ENCODE peak calls at places on chromosomes 3 and 15, in five cellular contexts. G is endodermal cell, P is nephron progenitor cell, Q is PC-9, C is pancreas. L is an unnamed sample.

GRCh38 chr15:63243101-63243500 is 34.3 kb upstream of the APH1B start:
- DNase-seq in G (no peak), P (no peak), Q (no peak), C (no peak), L (no peak)

GRCh38 chr3:40615916-40616315 is 91.2 kb downstream of the ZNF621 start:
- DNase-seq in G (peak), P (no peak), Q (no peak), C (no peak), L (no peak)

GRCh38 chr3:102629943-102630342 is 195.1 kb downstream of the ZPLD1 start:
- DNase-seq in G (no peak), P (no peak), Q (no peak), C (no peak), L (no peak)

GRCh38 chr15:79314811-79315210 is 3.9 kb downstream of the TMED3 start:
- DNase-seq in G (no peak), P (no peak), Q (peak), C (peak), L (no peak)

GRCh38 chr3:98445949-98446406 is 17.0 kb upstream of the OR5K1 start:
- DNase-seq in G (no peak), P (no peak), Q (no peak), C (no peak), L (no peak)

GRCh38 chr15:31457631-31458526 is 131.2 kb downstream of the KLF13 start:
- DNase-seq in G (peak), P (no peak), Q (no peak), C (no peak), L (no peak)

GRCh38 chr3:15291589-15292541 is 40.5 kb downstream of the SH3BP5 start:
- DNase-seq in G (no peak), P (no peak), Q (no peak), C (no peak), L (no peak)

GRCh38 chr3:197394464-197395321 is 96.3 kb upstream of the DLG1 start:
- DNase-seq in G (peak), P (no peak), Q (peak), C (no peak), L (no peak)

GRCh38 chr3:139689122-139689521 is 11.3 kb upstream of the NMNAT3 start:
- DNase-seq in G (no peak), P (peak), Q (no peak), C (no peak), L (no peak)

GRCh38 chr3:57974796-57975388 is 33.3 kb upstream of the FLNB start:
- DNase-seq in G (peak), P (no peak), Q (peak), C (no peak), L (no peak)

GRCh38 chr3:159751754-159752153 is 236.9 kb upstream of the IL12A start:
- DNase-seq in G (no peak), P (no peak), Q (peak), C (no peak), L (no peak)

GRCh38 chr3:188327433-188327832 is 173.5 kb downstream of the LPP start:
- DNase-seq in G (no peak), P (no peak), Q (no peak), C (no peak), L (no peak)
- TF ChIP-seq CTCF in G (no peak), P (no peak), Q (no peak), C (no peak), L (no peak)

GRCh38 chr3:25897019-25897418 is 107.1 kb downstream of the OXSM start:
- DNase-seq in G (peak), P (peak), Q (no peak), C (no peak), L (no peak)
- TF ChIP-seq CTCF in G (peak), P (peak), Q (peak), C (no peak), L (peak)

GRCh38 chr15:71424765-71425164 is 309.5 kb downstream of the THSD4 start:
- DNase-seq in G (no peak), P (no peak), Q (no peak), C (no peak), L (no peak)
- TF ChIP-seq CTCF in G (no peak), P (no peak), Q (no peak), C (no peak), L (no peak)

DNA sequence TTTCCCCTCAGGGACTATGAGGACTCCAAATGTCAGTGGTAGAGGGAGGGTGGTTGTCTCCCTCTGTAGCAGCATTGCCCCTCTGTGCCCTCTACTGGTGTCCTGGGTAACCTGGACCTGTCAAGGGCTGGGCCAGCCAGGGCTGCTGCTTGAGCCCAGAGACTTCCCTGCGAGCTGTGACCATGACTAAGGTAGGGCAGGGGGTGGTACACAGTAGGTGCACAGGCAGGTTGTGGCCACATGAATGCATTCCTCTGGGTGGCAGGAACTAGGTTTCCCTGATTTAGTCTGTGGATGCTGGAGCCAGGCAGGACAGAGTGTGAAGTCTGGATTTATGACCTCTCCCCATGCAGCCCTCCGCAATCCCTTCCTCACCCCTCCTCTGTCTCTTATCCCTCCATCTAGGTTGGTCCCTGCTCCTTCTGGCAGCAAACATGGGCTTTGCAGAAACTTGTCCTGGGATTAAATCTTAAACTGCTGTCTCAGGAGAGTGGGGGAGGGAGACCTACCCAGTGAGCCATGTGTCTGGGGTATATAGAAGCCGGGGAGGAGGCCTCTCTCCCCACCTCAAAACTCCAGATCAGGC is 8.7 kb upstream of the SEMA3F start:
- DNase-seq in G (peak), P (no peak), Q (no peak), C (no peak), L (no peak)
- TF ChIP-seq CTCF in G (peak), P (no peak), Q (no peak), C (no peak), L (no peak)

GRCh38 chr3:100069472-100069871 is 44.8 kb downstream of the FILIP1L start:
- DNase-seq in G (no peak), P (no peak), Q (no peak), C (no peak), L (no peak)

GRCh38 chr3:100067589-100067988 is 46.7 kb downstream of the FILIP1L start:
- DNase-seq in G (no peak), P (no peak), Q (no peak), C (no peak), L (no peak)

GRCh38 chr3:100073049-100073422 is 41.3 kb downstream of the FILIP1L start:
- DNase-seq in G (no peak), P (no peak), Q (no peak), C (no peak), L (no peak)

GRCh38 chr3:100072328-100073048 is 41.8 kb downstream of the FILIP1L start:
- DNase-seq in G (no peak), P (no peak), Q (no peak), C (no peak), L (no peak)

GRCh38 chr3:100068758-100069345 is 45.4 kb downstream of the FILIP1L start:
- DNase-seq in G (peak), P (peak), Q (peak), C (peak), L (no peak)
- TF ChIP-seq CTCF in G (peak), P (peak), Q (peak), C (peak), L (peak)

GRCh38 chr3:170483485-170484262 is 65.0 kb downstream of the CLDN11 start:
- DNase-seq in G (peak), P (no peak), Q (no peak), C (no peak), L (no peak)
- TF ChIP-seq CTCF in G (peak), P (no peak), Q (peak), C (no peak), L (peak)

GRCh38 chr3:55002416-55002930 is 74.6 kb upstream of the LRTM1 start:
- DNase-seq in G (no peak), P (no peak), Q (no peak), C (no peak), L (no peak)

GRCh38 chr3:55000546-55000945 is 72.7 kb upstream of the LRTM1 start:
- DNase-seq in G (no peak), P (no peak), Q (peak), C (no peak), L (no peak)

GRCh38 chr3:54999801-55000200 is 71.9 kb upstream of the LRTM1 start:
- DNase-seq in G (no peak), P (no peak), Q (no peak), C (no peak), L (no peak)

GRCh38 chr3:55000946-55001345 is 73.1 kb upstream of the LRTM1 start:
- DNase-seq in G (no peak), P (no peak), Q (no peak), C (no peak), L (no peak)

DNA sequence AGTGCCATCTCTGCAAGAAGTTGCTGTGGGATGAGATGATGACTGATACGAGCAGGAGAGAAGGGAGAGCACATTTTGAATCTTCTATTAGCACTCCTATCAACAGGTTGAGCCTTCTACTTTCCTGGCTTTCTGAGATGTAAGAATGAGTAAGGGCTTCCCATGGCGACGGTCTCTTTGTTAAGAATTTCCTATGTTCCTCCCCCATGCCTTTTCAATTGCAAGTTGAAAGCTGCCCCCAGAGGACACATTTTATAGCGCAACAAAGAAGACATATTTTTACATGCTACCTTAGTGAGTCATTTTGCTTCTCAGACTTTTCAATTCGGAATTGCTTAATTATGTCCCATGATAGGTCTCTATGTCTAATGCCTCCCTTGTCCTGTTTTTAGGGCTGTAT is 71.3 kb upstream of the LRTM1 start:
- DNase-seq in G (peak), P (no peak), Q (peak), C (no peak), L (no peak)
- TF ChIP-seq CTCF in G (peak), P (no peak), Q (peak), C (no peak), L (peak)

DNA sequence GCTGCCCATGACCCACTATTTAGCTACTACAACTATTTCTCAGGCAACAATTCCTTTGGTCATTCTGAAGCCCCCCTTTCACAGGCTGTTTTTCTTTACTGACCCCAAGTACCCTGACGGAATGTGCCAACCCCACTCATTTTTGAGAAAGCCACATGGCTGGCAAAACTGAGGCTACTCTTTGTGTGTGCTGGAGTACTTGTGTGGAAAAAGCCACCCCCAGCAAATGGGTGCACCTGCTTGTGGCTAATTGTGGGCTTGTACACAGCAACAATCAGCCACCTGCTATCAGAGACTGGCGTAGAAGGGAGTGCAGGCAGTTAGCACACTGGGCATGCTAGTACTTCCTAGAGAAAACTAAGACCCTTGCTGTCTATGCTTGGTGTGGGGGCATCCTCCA is 110.1 kb upstream of the LMOD3 start:
- DNase-seq in G (no peak), P (no peak), Q (no peak), C (no peak), L (no peak)
- TF ChIP-seq CTCF in G (no peak), P (no peak), Q (no peak), C (no peak), L (no peak)

GRCh38 chr15:100384108-100384410 is 42.3 kb upstream of the ADAMTS17 start:
- DNase-seq in G (no peak), P (no peak), Q (no peak), C (peak), L (no peak)

GRCh38 chr15:100385300-100385699 is 43.5 kb upstream of the ADAMTS17 start:
- DNase-seq in G (no peak), P (no peak), Q (no peak), C (no peak), L (no peak)

GRCh38 chr15:100383302-100384107 is 41.7 kb upstream of the ADAMTS17 start:
- DNase-seq in G (peak), P (no peak), Q (peak), C (peak), L (no peak)
- TF ChIP-seq CTCF in G (peak), P (peak), Q (peak), C (peak), L (peak)

GRCh38 chr15:101773496-101774100 is 29.7 kb upstream of the OR4F6 start:
- DNase-seq in G (peak), P (no peak), Q (no peak), C (no peak), L (no peak)
- TF ChIP-seq CTCF in G (peak), P (peak), Q (peak), C (no peak), L (peak)

L was measured in chondrocyte.